ENCODE peak calls at places on chromosomes 6 and 20, in seven cellular contexts. R is GM12878, I is HCT116, J is Panc1, F is transverse colon, D is HepG2, N is prostate gland. U is an unnamed sample.
A peak's percentile ranks its signal among the peaks of the same experiment; 100 is the strongest.

GRCh38 chr6:119067091-119067490 is 11.4 kb downstream of the FAM184A start:
- DNase-seq in N (no peak), D (no peak), R (no peak), F (no peak), I (no peak), J (no peak), U (no peak)

GRCh38 chr6:149508485-149508884 is 23.7 kb upstream of the ZC3H12D start:
- DNase-seq in R (no peak), D (no peak), I (no peak), J (no peak), N (no peak), F (no peak), U (no peak)

GRCh38 chr20:41617059-41617921 is 887 bp downstream of the CHD6 start:
- DNase-seq in R (no peak), I (no peak), N (peak; percentile 20), F (peak; percentile 35), J (no peak), D (peak; percentile 45), U (no peak)

GRCh38 chr6:1143655-1144054 is 168.2 kb upstream of the FOXQ1 start:
- DNase-seq in J (no peak), R (no peak), I (no peak), F (no peak), D (no peak), N (no peak), U (no peak)

GRCh38 chr6:168908166-168908565 is 345.5 kb downstream of the THBS2 start:
- DNase-seq in I (no peak), R (no peak), N (no peak), F (no peak), D (no peak), J (no peak), U (no peak)

GRCh38 chr20:59752704-59753460 is 148.5 kb downstream of the PHACTR3 start:
- DNase-seq in I (no peak), F (peak; percentile 20), J (no peak), N (no peak), D (no peak), R (peak; percentile 26), U (no peak)

GRCh38 chr20:10651227-10651990 is 22.4 kb downstream of the JAG1 start:
- DNase-seq in R (no peak), N (peak; percentile 52), F (no peak), I (no peak), J (no peak), D (no peak), U (no peak)

GRCh38 chr20:19416627-19417026 is 204.2 kb downstream of the SLC24A3 start:
- DNase-seq in I (no peak), D (no peak), R (no peak), F (no peak), J (no peak), N (no peak), U (no peak)

GRCh38 chr6:161162722-161163121 is 111.1 kb downstream of the AGPAT4 start:
- DNase-seq in D (no peak), R (no peak), I (no peak), J (no peak), N (peak; percentile 26), F (no peak), U (no peak)

GRCh38 chr6:125486881-125487280 is 185.1 kb upstream of the HDDC2 start:
- DNase-seq in D (no peak), I (no peak), R (no peak), N (no peak), J (no peak), F (no peak), U (no peak)

GRCh38 chr6:79420054-79420453 is 117.2 kb downstream of the LCA5 start:
- DNase-seq in J (no peak), D (no peak), I (no peak), F (no peak), N (no peak), R (no peak), U (no peak)

GRCh38 chr6:52554684-52555280 is 22.1 kb downstream of the TRAM2 start:
- DNase-seq in F (no peak), J (no peak), R (no peak), N (no peak), I (no peak), D (no peak), U (no peak)

GRCh38 chr6:150004101-150004782 is 21.1 kb downstream of the RAET1L start:
- DNase-seq in D (no peak), I (no peak), R (no peak), F (no peak), J (no peak), N (no peak), U (peak; percentile 84)

GRCh38 chr20:43914697-43915208 is at the start of gene TOX2:
- DNase-seq in D (no peak), N (no peak), R (no peak), I (no peak), J (no peak), F (peak; percentile 62), U (no peak)

GRCh38 chr20:18019068-18019467 is 38.6 kb downstream of the OVOL2 start:
- DNase-seq in F (no peak), R (no peak), J (peak; percentile 28), D (peak; percentile 46), I (no peak), N (no peak), U (no peak)

GRCh38 chr6:155177369-155177961 is 86.3 kb upstream of the CLDN20 start:
- DNase-seq in D (peak; percentile 72), N (peak; percentile 65), J (no peak), F (no peak), R (no peak), I (peak; percentile 61), U (no peak)

GRCh38 chr6:42572523-42572922 is 8.7 kb downstream of the UBR2 start:
- DNase-seq in R (peak; percentile 87), D (no peak), I (no peak), J (no peak), N (no peak), F (no peak), U (no peak)

GRCh38 chr6:32641122-32641521 is 3.9 kb downstream of the HLA-DQA1 start:
- DNase-seq in D (no peak), R (no peak), F (no peak), N (no peak), I (no peak), J (no peak), U (no peak)

GRCh38 chr6:32639440-32640394 is 2.5 kb downstream of the HLA-DQA1 start:
- DNase-seq in R (no peak), N (no peak), J (no peak), F (no peak), D (no peak), I (no peak), U (no peak)

GRCh38 chr6:32642707-32643106 is 5.5 kb downstream of the HLA-DQA1 start:
- DNase-seq in R (no peak), F (no peak), D (no peak), N (no peak), J (no peak), I (no peak), U (no peak)

GRCh38 chr6:32643904-32644303 is 6.7 kb downstream of the HLA-DQA1 start:
- DNase-seq in J (no peak), D (no peak), I (no peak), R (no peak), N (no peak), F (no peak), U (no peak)

GRCh38 chr6:32645047-32645703 is 8.0 kb downstream of the HLA-DQA1 start:
- DNase-seq in J (no peak), N (no peak), R (no peak), D (no peak), F (no peak), I (no peak), U (no peak)
- TF ChIP-seq POLR2AphosphoS5 in J (no peak), N (no peak), R (peak; percentile 79), D (no peak), F (no peak), I (no peak), U (no peak)

DNA sequence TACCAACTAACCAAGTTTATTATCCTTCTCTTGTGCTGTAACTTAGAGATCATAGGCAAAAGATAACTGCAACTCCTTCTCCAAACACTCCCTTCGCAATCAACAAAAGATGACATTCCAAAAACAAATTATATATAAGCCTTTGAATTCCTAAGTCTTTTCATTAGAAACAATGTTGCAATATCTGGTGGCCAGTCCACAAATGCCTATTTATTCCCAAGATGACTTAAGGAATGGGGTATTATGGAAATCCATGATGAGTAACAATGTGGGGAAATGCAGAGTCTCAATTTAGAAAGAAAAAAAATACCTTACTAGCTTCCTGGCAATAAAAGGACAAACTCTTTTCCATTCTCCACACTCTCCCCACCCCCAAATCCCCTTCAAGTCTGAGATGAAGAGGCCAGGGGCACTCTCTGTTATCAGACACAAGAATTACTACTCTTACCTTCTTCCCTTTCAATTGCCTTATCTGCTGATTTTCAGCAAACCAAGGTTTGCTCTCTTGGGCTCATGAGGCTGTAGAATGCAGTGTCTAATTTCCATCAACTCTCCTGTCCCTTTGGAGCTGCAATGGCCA is 27.3 kb downstream of the BTBD9 start:
- DNase-seq in R (no peak), J (no peak), N (no peak), D (no peak), F (no peak), I (no peak), U (no peak)
- TF ChIP-seq POLR2AphosphoS5 in R (no peak), J (no peak), N (no peak), D (no peak), F (no peak), I (no peak), U (no peak)

DNA sequence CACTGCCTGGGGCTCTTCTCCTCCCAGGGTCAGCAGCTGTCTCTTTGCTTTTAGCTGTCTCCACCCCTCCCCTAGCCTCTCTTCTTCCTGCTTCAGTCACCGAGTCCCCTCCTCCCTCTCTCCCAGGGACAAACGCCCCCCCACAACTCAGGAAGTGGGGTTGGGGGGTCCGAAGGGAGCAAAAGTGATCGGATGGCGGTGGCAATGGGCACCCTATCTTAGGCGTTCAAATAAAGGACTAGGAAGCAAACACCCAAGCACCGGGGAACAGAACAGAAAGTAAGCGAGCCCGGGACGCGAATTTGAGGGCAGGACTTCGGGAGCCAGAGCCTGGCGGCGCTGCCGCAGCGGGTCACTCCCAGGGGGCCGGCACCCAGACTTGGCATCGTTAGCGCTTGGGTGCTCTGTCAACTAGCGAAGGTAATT is 951 bp upstream of the ITPR3 start:
- DNase-seq in R (no peak), D (no peak), N (peak; percentile 49), F (peak; percentile 63), J (no peak), I (no peak), U (no peak)
- TF ChIP-seq POLR2AphosphoS5 in R (no peak), D (no peak), N (no peak), F (no peak), J (no peak), I (peak; percentile 32), U (peak; percentile 76)

DNA sequence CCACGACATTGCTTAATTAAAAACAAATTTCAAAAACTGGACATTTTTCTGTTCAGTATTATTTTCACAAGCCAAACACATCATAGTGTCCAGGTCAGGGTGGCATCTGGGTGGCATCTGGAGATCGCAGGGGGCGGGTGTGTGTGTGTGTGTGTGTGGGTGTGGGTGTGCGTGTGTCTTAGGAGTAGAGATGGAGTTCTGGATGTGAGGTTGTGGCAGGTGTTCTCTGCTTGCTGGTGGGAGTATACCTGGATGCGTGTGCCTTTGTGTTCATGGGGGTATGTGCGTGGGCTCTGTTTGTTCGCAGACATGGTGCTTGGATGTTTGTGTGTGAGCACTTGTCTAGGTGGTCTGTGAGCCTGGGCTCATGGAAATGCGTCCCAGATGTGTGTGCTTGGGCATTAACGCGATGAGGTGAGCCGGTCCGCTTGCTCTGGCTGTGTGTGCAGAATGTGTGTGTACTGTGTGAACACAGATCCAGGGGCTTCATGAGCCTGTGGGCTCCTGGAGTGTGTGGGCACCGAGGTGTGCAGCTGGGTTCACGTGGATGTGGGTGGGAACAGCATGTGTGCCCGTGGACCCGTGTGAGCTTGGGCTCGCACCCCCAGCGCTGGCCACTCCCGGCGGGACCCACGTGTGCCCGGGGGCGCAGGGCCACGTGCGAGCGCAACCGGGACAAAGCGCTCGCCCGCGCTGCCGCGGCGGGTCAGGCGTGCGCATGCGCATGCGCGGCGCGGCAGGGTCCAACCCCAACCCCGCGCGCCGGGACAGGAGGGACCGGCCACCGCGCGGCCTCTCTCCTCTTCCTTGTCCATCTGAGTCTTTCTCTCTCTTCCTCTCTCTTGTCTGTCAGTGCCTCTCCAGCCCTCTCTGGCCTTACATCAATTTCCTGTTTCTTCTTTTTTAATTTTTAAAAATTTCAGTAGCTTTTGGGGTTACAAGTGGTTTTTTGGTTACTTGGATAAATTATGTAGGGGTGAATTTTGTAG is 60.4 kb downstream of the SRC start:
- DNase-seq in J (no peak), F (peak; percentile 47), D (no peak), I (no peak), N (no peak), R (no peak), U (no peak)
- TF ChIP-seq POLR2AphosphoS5 in J (peak; percentile 62), F (no peak), D (peak; percentile 38), I (peak; percentile 68), N (no peak), R (no peak), U (no peak)

U was measured in vagina.